ENCODE peak calls at places on chromosomes 4 and X, in nine cellular contexts. One of them, this sample, is unnamed.

GRCh38 chrX:78625292-78625909 is 33.7 kb downstream of the RTL3 start:
- DNase-seq in IMR-90: no peak
- DNase-seq in heart left ventricle: no peak
- DNase-seq in esophagus squamous epithelium: no peak
- DNase-seq in transverse colon: no peak
- DNase-seq in Peyer's patch: no peak
- DNase-seq in right lobe of liver: no peak
- DNase-seq in K562: no peak
- DNase-seq in ovary: no peak
- DNase-seq in this sample: peak

GRCh38 chr4:78938474-78938867 is 767 bp downstream of the PAQR3 start:
- DNase-seq in right lobe of liver: no peak
- DNase-seq in esophagus squamous epithelium: no peak
- DNase-seq in transverse colon: no peak
- DNase-seq in K562: no peak
- DNase-seq in heart left ventricle: no peak
- DNase-seq in IMR-90: no peak
- DNase-seq in Peyer's patch: no peak
- DNase-seq in ovary: no peak
- DNase-seq in this sample: peak

GRCh38 chr4:14566518-14566917 is 435.8 kb upstream of the CPEB2 start:
- DNase-seq in heart left ventricle: no peak
- DNase-seq in ovary: no peak
- DNase-seq in IMR-90: peak
- DNase-seq in K562: no peak
- DNase-seq in esophagus squamous epithelium: no peak
- DNase-seq in right lobe of liver: no peak
- DNase-seq in transverse colon: no peak
- DNase-seq in Peyer's patch: no peak
- DNase-seq in this sample: no peak

GRCh38 chrX:46686003-46686645 is 72.8 kb downstream of the SLC9A7 start:
- DNase-seq in esophagus squamous epithelium: no peak
- DNase-seq in Peyer's patch: no peak
- DNase-seq in K562: peak
- DNase-seq in right lobe of liver: no peak
- DNase-seq in IMR-90: peak
- DNase-seq in transverse colon: peak
- DNase-seq in heart left ventricle: no peak
- DNase-seq in ovary: no peak
- DNase-seq in this sample: peak

GRCh38 chr4:184401397-184402171 is 72.8 kb downstream of the IRF2 start:
- DNase-seq in ovary: no peak
- DNase-seq in IMR-90: no peak
- DNase-seq in heart left ventricle: no peak
- DNase-seq in esophagus squamous epithelium: no peak
- DNase-seq in right lobe of liver: no peak
- DNase-seq in K562: no peak
- DNase-seq in transverse colon: no peak
- DNase-seq in Peyer's patch: no peak
- DNase-seq in this sample: no peak

GRCh38 chr4:54001558-54002365 is 62.6 kb downstream of the CHIC2 start:
- DNase-seq in heart left ventricle: no peak
- DNase-seq in esophagus squamous epithelium: no peak
- DNase-seq in IMR-90: no peak
- DNase-seq in K562: no peak
- DNase-seq in Peyer's patch: no peak
- DNase-seq in right lobe of liver: no peak
- DNase-seq in transverse colon: no peak
- DNase-seq in ovary: no peak
- DNase-seq in this sample: no peak

GRCh38 chr4:111066887-111067286 is 444.0 kb upstream of the PITX2 start:
- DNase-seq in esophagus squamous epithelium: no peak
- DNase-seq in right lobe of liver: no peak
- DNase-seq in K562: no peak
- DNase-seq in heart left ventricle: no peak
- DNase-seq in transverse colon: no peak
- DNase-seq in Peyer's patch: no peak
- DNase-seq in IMR-90: peak
- DNase-seq in ovary: no peak
- DNase-seq in this sample: no peak

GRCh38 chrX:19799319-19800182 is 87.8 kb downstream of the SH3KBP1 start:
- DNase-seq in IMR-90: peak
- DNase-seq in ovary: no peak
- DNase-seq in transverse colon: no peak
- DNase-seq in esophagus squamous epithelium: no peak
- DNase-seq in heart left ventricle: no peak
- DNase-seq in K562: no peak
- DNase-seq in right lobe of liver: no peak
- DNase-seq in Peyer's patch: no peak
- DNase-seq in this sample: no peak

GRCh38 chrX:136126892-136127406 is 20.4 kb upstream of the FHL1 start:
- DNase-seq in K562: no peak
- DNase-seq in heart left ventricle: no peak
- DNase-seq in esophagus squamous epithelium: no peak
- DNase-seq in right lobe of liver: no peak
- DNase-seq in IMR-90: peak
- DNase-seq in transverse colon: no peak
- DNase-seq in Peyer's patch: no peak
- DNase-seq in ovary: no peak
- DNase-seq in this sample: no peak

GRCh38 chr4:14178421-14178820 is 550.9 kb upstream of the BOD1L1 start:
- DNase-seq in right lobe of liver: no peak
- DNase-seq in heart left ventricle: no peak
- DNase-seq in transverse colon: no peak
- DNase-seq in K562: no peak
- DNase-seq in Peyer's patch: no peak
- DNase-seq in ovary: no peak
- DNase-seq in esophagus squamous epithelium: no peak
- DNase-seq in IMR-90: peak
- DNase-seq in this sample: no peak

GRCh38 chrX:129717902-129718301 is 20.9 kb upstream of the XPNPEP2 start:
- DNase-seq in esophagus squamous epithelium: no peak
- DNase-seq in Peyer's patch: no peak
- DNase-seq in right lobe of liver: no peak
- DNase-seq in ovary: peak
- DNase-seq in IMR-90: peak
- DNase-seq in K562: no peak
- DNase-seq in heart left ventricle: no peak
- DNase-seq in transverse colon: no peak
- DNase-seq in this sample: no peak

GRCh38 chrX:129731228-129731627 is 7.6 kb upstream of the XPNPEP2 start:
- DNase-seq in right lobe of liver: no peak
- DNase-seq in heart left ventricle: no peak
- DNase-seq in K562: no peak
- DNase-seq in IMR-90: no peak
- DNase-seq in transverse colon: no peak
- DNase-seq in ovary: no peak
- DNase-seq in Peyer's patch: no peak
- DNase-seq in esophagus squamous epithelium: no peak
- DNase-seq in this sample: no peak

GRCh38 chrX:12999422-12999821 is 24.5 kb downstream of the TMSB4X start:
- DNase-seq in Peyer's patch: peak
- DNase-seq in transverse colon: no peak
- DNase-seq in right lobe of liver: no peak
- DNase-seq in heart left ventricle: no peak
- DNase-seq in esophagus squamous epithelium: no peak
- DNase-seq in ovary: no peak
- DNase-seq in IMR-90: peak
- DNase-seq in K562: no peak
- DNase-seq in this sample: no peak
- TF ChIP-seq POLR2A in Peyer's patch: no peak
- TF ChIP-seq POLR2A in transverse colon: no peak
- TF ChIP-seq POLR2A in right lobe of liver: no peak
- TF ChIP-seq POLR2A in heart left ventricle: no peak
- TF ChIP-seq POLR2A in esophagus squamous epithelium: no peak
- TF ChIP-seq POLR2A in ovary: no peak
- TF ChIP-seq POLR2A in IMR-90: no peak
- TF ChIP-seq POLR2A in K562: no peak
- TF ChIP-seq POLR2A in this sample: no peak

DNA sequence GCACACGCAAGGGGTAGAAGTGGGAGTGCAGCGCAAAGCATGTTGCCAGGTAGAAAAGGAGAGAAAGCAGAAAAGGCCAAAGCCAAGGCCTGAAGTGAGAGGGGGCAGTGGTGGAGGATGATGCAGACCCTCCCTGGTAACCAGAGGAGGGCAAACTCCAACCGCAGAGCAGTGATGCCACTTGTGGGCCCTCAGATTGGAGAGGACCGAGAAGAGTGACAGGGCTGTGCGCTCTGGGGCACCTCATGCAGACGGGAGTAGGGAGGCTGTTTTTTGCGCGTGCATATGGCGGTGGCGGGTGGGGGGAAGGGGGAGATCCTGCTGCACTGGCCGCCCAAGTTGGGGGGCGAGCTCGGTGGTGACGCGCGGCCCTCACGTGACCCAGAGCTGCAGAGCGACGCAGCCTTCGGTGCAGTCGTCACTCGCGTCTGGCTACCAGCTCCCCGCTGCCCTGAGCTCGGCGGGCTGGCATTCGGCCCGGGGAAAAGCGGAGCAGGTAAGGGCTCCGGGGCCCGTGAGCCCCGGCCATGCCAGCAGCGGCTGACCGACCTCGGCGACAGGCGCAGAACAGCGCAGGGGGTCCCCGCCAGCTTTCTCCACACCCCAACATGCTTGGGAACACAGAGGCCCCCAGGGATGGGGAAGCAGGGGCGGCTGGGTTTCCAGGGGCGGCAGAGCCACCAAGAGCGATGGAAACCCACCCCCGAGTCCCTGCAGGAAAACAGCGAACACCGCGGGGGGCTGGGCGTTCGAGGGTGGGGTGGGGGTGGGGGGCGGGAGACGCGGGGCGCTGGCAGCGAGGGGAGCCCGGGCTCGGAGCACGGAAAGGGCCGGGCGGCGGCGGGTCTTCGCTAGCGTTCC is at the start of gene BEX3:
- DNase-seq in right lobe of liver: peak
- DNase-seq in Peyer's patch: no peak
- DNase-seq in transverse colon: peak
- DNase-seq in K562: no peak
- DNase-seq in heart left ventricle: peak
- DNase-seq in ovary: peak
- DNase-seq in IMR-90: peak
- DNase-seq in esophagus squamous epithelium: no peak
- DNase-seq in this sample: peak
- TF ChIP-seq POLR2A in right lobe of liver: peak
- TF ChIP-seq POLR2A in Peyer's patch: no peak
- TF ChIP-seq POLR2A in transverse colon: peak
- TF ChIP-seq POLR2A in K562: no peak
- TF ChIP-seq POLR2A in heart left ventricle: peak
- TF ChIP-seq POLR2A in ovary: peak
- TF ChIP-seq POLR2A in IMR-90: peak
- TF ChIP-seq POLR2A in esophagus squamous epithelium: no peak
- TF ChIP-seq POLR2A in this sample: peak

GRCh38 chr4:76306882-76307669 is 543 bp downstream of the STBD1 start:
- DNase-seq in transverse colon: peak
- DNase-seq in Peyer's patch: no peak
- DNase-seq in IMR-90: peak
- DNase-seq in ovary: peak
- DNase-seq in esophagus squamous epithelium: no peak
- DNase-seq in right lobe of liver: peak
- DNase-seq in heart left ventricle: peak
- DNase-seq in K562: no peak
- DNase-seq in this sample: peak

GRCh38 chr4:76307670-76308014 is 1.1 kb downstream of the STBD1 start:
- DNase-seq in esophagus squamous epithelium: no peak
- DNase-seq in Peyer's patch: no peak
- DNase-seq in transverse colon: peak
- DNase-seq in IMR-90: no peak
- DNase-seq in ovary: peak
- DNase-seq in heart left ventricle: peak
- DNase-seq in K562: no peak
- DNase-seq in right lobe of liver: peak
- DNase-seq in this sample: no peak

GRCh38 chr4:76308548-76308947 is 2.0 kb downstream of the STBD1 start:
- DNase-seq in ovary: no peak
- DNase-seq in heart left ventricle: peak
- DNase-seq in right lobe of liver: peak
- DNase-seq in esophagus squamous epithelium: no peak
- DNase-seq in IMR-90: no peak
- DNase-seq in transverse colon: no peak
- DNase-seq in Peyer's patch: no peak
- DNase-seq in K562: peak
- DNase-seq in this sample: no peak

GRCh38 chr4:76305033-76305687 is 1.4 kb upstream of the STBD1 start:
- DNase-seq in right lobe of liver: no peak
- DNase-seq in esophagus squamous epithelium: no peak
- DNase-seq in transverse colon: no peak
- DNase-seq in heart left ventricle: no peak
- DNase-seq in K562: no peak
- DNase-seq in ovary: no peak
- DNase-seq in Peyer's patch: no peak
- DNase-seq in IMR-90: no peak
- DNase-seq in this sample: no peak

DNA sequence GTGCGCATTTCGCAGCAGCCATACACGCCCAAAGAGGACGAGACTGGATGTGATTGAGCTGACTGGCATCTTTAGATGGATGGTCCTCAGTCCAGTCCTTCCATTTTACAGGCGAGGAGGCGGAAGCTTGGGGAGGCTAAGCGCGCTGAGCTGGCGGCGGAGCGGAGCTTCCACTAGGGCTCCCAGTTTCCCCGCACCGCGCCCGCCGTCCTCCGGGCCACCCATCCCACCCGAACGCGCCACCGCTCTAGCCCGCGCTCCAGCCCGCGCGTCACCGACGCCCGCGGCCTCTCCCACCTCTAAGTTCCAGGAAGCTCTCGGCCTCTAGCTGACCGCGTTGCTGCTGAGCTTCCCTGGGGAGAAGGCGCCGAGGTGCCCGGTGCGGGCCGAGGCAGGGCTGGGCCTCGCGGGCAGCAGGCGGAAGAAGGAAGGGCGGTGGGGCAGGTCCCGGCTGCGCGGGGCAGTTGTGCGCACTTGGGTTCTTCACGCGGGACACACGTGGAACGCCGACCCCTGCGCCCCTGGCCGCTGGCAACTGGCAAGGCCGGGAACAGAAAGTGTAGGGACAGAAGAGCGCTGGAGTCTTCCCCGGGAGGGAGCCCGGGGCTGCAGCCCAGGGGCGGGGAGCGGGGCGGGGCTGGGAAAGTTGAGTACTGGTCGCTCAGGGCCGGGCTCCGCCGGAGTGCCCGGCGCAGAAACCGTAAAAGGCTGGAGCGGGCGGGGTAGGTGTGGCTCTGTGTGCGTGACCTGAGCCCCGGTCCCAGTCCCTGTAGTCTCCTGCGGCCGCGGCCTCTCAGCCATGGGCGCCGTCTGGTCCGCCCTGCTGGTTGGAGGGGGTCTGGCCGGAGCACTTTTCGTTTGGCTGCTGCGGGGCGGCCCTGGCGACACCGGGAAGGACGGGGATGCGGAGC is at the start of gene STBD1:
- DNase-seq in heart left ventricle: peak
- DNase-seq in Peyer's patch: no peak
- DNase-seq in transverse colon: peak
- DNase-seq in IMR-90: peak
- DNase-seq in right lobe of liver: peak
- DNase-seq in K562: peak
- DNase-seq in esophagus squamous epithelium: no peak
- DNase-seq in ovary: peak
- DNase-seq in this sample: peak
- TF ChIP-seq POLR2A in heart left ventricle: peak
- TF ChIP-seq POLR2A in Peyer's patch: peak
- TF ChIP-seq POLR2A in transverse colon: peak
- TF ChIP-seq POLR2A in IMR-90: no peak
- TF ChIP-seq POLR2A in right lobe of liver: peak
- TF ChIP-seq POLR2A in K562: peak
- TF ChIP-seq POLR2A in esophagus squamous epithelium: no peak
- TF ChIP-seq POLR2A in ovary: no peak
- TF ChIP-seq POLR2A in this sample: no peak

GRCh38 chrX:111123606-111124179 is 27.7 kb downstream of the PAK3 start:
- DNase-seq in heart left ventricle: no peak
- DNase-seq in esophagus squamous epithelium: no peak
- DNase-seq in Peyer's patch: no peak
- DNase-seq in IMR-90: no peak
- DNase-seq in ovary: no peak
- DNase-seq in K562: no peak
- DNase-seq in transverse colon: no peak
- DNase-seq in right lobe of liver: no peak
- DNase-seq in this sample: no peak
- TF ChIP-seq POLR2A in heart left ventricle: no peak
- TF ChIP-seq POLR2A in esophagus squamous epithelium: no peak
- TF ChIP-seq POLR2A in Peyer's patch: no peak
- TF ChIP-seq POLR2A in IMR-90: no peak
- TF ChIP-seq POLR2A in ovary: no peak
- TF ChIP-seq POLR2A in K562: no peak
- TF ChIP-seq POLR2A in transverse colon: no peak
- TF ChIP-seq POLR2A in right lobe of liver: no peak
- TF ChIP-seq POLR2A in this sample: no peak